ENCODE peak calls at places on chromosomes 16 and 17, in nine cellular contexts. M is NCI-H2081; R is activated effector memory CD4-positive, alpha-beta T cell treated with Interleukin-2 at 50 U/mL for 16 hours; A is GM13976; Z is activated gamma-delta T cell treated with Interleukin-2 at 50 U/mL for 16 hours; O is fibroblast of the aortic adventitia; E is Peyer's patch; Y is gastrocnemius medialis; P is activated CD4-positive, alpha-beta T cell treated with anti-CD3 and anti-CD28 coated beads for 1 hour. N is an unnamed sample.

GRCh38 chr17:81322271-81323082 is 27.4 kb upstream of the SLC38A10 start:
- DNase-seq in Z (peak), E (no peak), R (no peak), O (no peak), Y (no peak), A (peak), M (no peak), P (no peak), N (peak)

GRCh38 chr16:11256657-11257130 is 690 bp upstream of the SOCS1 start:
- DNase-seq in A (no peak), Z (no peak), R (peak), Y (peak), P (peak), E (peak), O (peak), M (no peak), N (peak)

GRCh38 chr17:40025991-40026815 is 11.0 kb downstream of the CSF3 start:
- DNase-seq in M (no peak), Y (no peak), E (no peak), O (no peak), Z (peak), R (peak), P (peak), A (peak), N (no peak)

GRCh38 chr16:50781043-50781442 is 39.2 kb downstream of the CYLD start:
- DNase-seq in Z (no peak), R (no peak), O (no peak), M (no peak), E (no peak), Y (no peak), P (no peak), A (no peak), N (no peak)

GRCh38 chr16:2205967-2206313 is 686 bp downstream of the MLST8 start:
- DNase-seq in R (no peak), P (no peak), O (no peak), Y (no peak), A (no peak), M (no peak), Z (no peak), E (no peak), N (no peak)

GRCh38 chr17:38747385-38748328 is 479 bp downstream of the PCGF2 start:
- DNase-seq in E (peak), M (peak), Z (no peak), R (no peak), O (no peak), P (no peak), A (peak), Y (no peak), N (peak)

GRCh38 chr16:63422633-63423032 is 1386.4 kb upstream of the CDH8 start:
- DNase-seq in Z (no peak), R (no peak), P (no peak), O (no peak), A (no peak), Y (no peak), E (no peak), M (no peak), N (no peak)

GRCh38 chr16:75820672-75821071 is 94.4 kb upstream of the CPHXL start:
- DNase-seq in A (no peak), R (no peak), E (no peak), P (no peak), Y (no peak), O (no peak), Z (no peak), M (no peak), N (no peak)

GRCh38 chr17:34765291-34765690 is 185.9 kb downstream of the TMEM132E start:
- DNase-seq in Z (no peak), Y (no peak), O (no peak), P (no peak), E (no peak), M (no peak), A (no peak), R (no peak), N (no peak)

GRCh38 chr16:11493531-11493929 is 93.2 kb downstream of the LITAF start:
- DNase-seq in R (no peak), Y (no peak), E (no peak), P (no peak), M (no peak), A (no peak), O (no peak), Z (no peak), N (no peak)

GRCh38 chr17:57045868-57046671 is 39.0 kb upstream of the AKAP1 start:
- DNase-seq in A (peak), R (peak), E (peak), P (peak), Z (peak), O (no peak), M (no peak), Y (no peak), N (peak)

GRCh38 chr16:12582696-12583095 is 221.0 kb downstream of the CPPED1 start:
- DNase-seq in A (no peak), E (peak), Y (no peak), P (no peak), O (no peak), M (no peak), Z (no peak), R (no peak), N (no peak)

GRCh38 chr16:72664122-72664479 is 383.8 kb downstream of the ZFHX3 start:
- DNase-seq in O (no peak), E (no peak), Z (no peak), A (no peak), M (no peak), R (no peak), Y (no peak), P (no peak), N (no peak)

GRCh38 chr16:28927815-28928214 is 2.8 kb upstream of the RABEP2 start:
- DNase-seq in E (no peak), P (no peak), Y (no peak), R (no peak), A (no peak), O (no peak), M (no peak), Z (no peak), N (no peak)

GRCh38 chr16:23690771-23691482 is 12.2 kb downstream of the PLK1 start:
- DNase-seq in E (peak), O (no peak), A (no peak), Y (no peak), M (no peak), P (no peak), R (no peak), Z (no peak), N (no peak)

GRCh38 chr17:30477758-30478115 is 529 bp downstream of the GOSR1 start:
- DNase-seq in A (peak), M (no peak), Y (no peak), P (no peak), Z (no peak), R (no peak), O (no peak), E (no peak), N (no peak)

GRCh38 chr17:68061512-68062313 is 26.2 kb downstream of the KPNA2 start:
- DNase-seq in M (no peak), Z (no peak), R (no peak), P (no peak), E (no peak), Y (no peak), A (peak), O (peak), N (no peak)

GRCh38 chr17:54971147-54971546 is 2.6 kb downstream of the STXBP4 start:
- DNase-seq in O (no peak), Z (no peak), R (no peak), A (no peak), E (no peak), Y (no peak), M (no peak), P (no peak), N (no peak)

GRCh38 chr17:56887552-56888467 is 26.0 kb downstream of the TRIM25 start:
- DNase-seq in O (no peak), Y (no peak), P (no peak), E (no peak), M (no peak), Z (no peak), A (no peak), R (no peak), N (no peak)

GRCh38 chr17:50464121-50464520 is 4.6 kb downstream of the CHAD start:
- DNase-seq in P (no peak), A (no peak), R (no peak), Y (no peak), M (no peak), Z (no peak), O (no peak), E (no peak), N (no peak)

GRCh38 chr17:75970626-75971025 is 8.3 kb downstream of the ACOX1 start:
- DNase-seq in A (no peak), Y (no peak), P (no peak), O (no peak), R (no peak), M (no peak), E (no peak), Z (no peak), N (no peak)

GRCh38 chr17:67568961-67569360 is 148.8 kb upstream of the NOL11 start:
- DNase-seq in Z (no peak), R (no peak), P (no peak), E (no peak), O (no peak), M (no peak), A (no peak), Y (no peak), N (no peak)

GRCh38 chr17:50146927-50147640 is 3.4 kb downstream of the PPP1R9B start:
- DNase-seq in R (no peak), P (no peak), A (peak), M (no peak), Y (no peak), E (peak), O (no peak), Z (no peak), N (no peak)

GRCh38 chr17:18968945-18969887 is 17.3 kb downstream of the SLC5A10 start:
- DNase-seq in Y (no peak), E (peak), O (peak), Z (no peak), R (no peak), M (no peak), A (no peak), P (no peak), N (no peak)

GRCh38 chr16:814974-815373 is 14.4 kb upstream of the GNG13 start:
- DNase-seq in M (no peak), O (peak), P (no peak), Y (no peak), E (no peak), R (no peak), A (no peak), Z (no peak), N (no peak)

GRCh38 chr16:25707982-25708583 is 16.3 kb downstream of the HS3ST4 start:
- DNase-seq in A (peak), P (no peak), Y (no peak), O (peak), Z (no peak), M (peak), R (no peak), E (no peak), N (no peak)

GRCh38 chr16:1707193-1707790 is 1.3 kb downstream of the MAPK8IP3 start:
- DNase-seq in R (no peak), M (no peak), Z (no peak), P (no peak), E (no peak), A (peak), Y (no peak), O (peak), N (no peak)

GRCh38 chr16:80527297-80527696 is 13.5 kb upstream of the DYNLRB2 start:
- DNase-seq in Z (peak), E (no peak), A (peak), O (peak), P (no peak), Y (no peak), M (no peak), R (peak), N (no peak)

N was measured in psoas muscle.